ENCODE peak calls at places on chromosomes 12 and 14, in nine cellular contexts. Q is psoas muscle; F is lower lobe of right lung; C is LoVo; M is activated CD8-positive, alpha-beta T cell treated with anti-CD3 and anti-CD28 coated beads for 36 hours; I is HEK293T; G is B cell; N is WTC11; X is myocyte. H is an unnamed sample.
A peak's percentile ranks its signal among the peaks of the same experiment; 100 is the strongest.

GRCh38 chr14:76867536-76868452 is 41.6 kb downstream of the LRRC74A start:
- DNase-seq in F (peak; percentile 82), I (no peak), Q (peak; percentile 64), G (peak; percentile 71), C (no peak), M (peak; percentile 57), N (no peak), X (peak; percentile 39), H (no peak)

GRCh38 chr12:53180931-53181645 is 363 bp upstream of the CSAD start:
- DNase-seq in F (peak; percentile 87), G (no peak), C (peak; percentile 78), Q (peak; percentile 90), I (peak; percentile 89), N (peak; percentile 77), X (peak; percentile 80), M (peak; percentile 79), H (peak; percentile 83)

GRCh38 chr12:114799574-114800487 is 115.9 kb upstream of the TBX3 start:
- DNase-seq in M (no peak), X (peak; percentile 12), N (peak; percentile 21), I (no peak), C (peak; percentile 57), G (no peak), F (peak; percentile 60), Q (no peak), H (peak; percentile 80)

GRCh38 chr12:111580737-111581136 is 18.4 kb downstream of the ATXN2 start:
- DNase-seq in M (no peak), X (no peak), C (no peak), Q (no peak), N (no peak), I (no peak), F (no peak), G (no peak), H (no peak)

GRCh38 chr12:7642876-7643309 is 22.8 kb downstream of the APOBEC1 start:
- DNase-seq in I (no peak), M (peak; percentile 62), C (peak; percentile 58), G (peak; percentile 26), X (no peak), N (peak; percentile 45), Q (no peak), F (no peak), H (no peak)

GRCh38 chr14:33848706-33849454 is 102.0 kb downstream of the EGLN3 start:
- DNase-seq in Q (peak; percentile 68), X (peak; percentile 53), I (peak; percentile 73), N (peak; percentile 90), M (peak; percentile 40), C (peak; percentile 43), F (no peak), G (no peak), H (peak; percentile 51)

GRCh38 chr14:103362780-103363179 is 22.4 kb upstream of the MARK3 start:
- DNase-seq in I (no peak), F (no peak), Q (no peak), G (no peak), X (no peak), M (no peak), C (no peak), N (no peak), H (no peak)

GRCh38 chr12:94730846-94731245 is 80.5 kb upstream of the TMCC3 start:
- DNase-seq in C (no peak), M (no peak), F (no peak), X (no peak), Q (no peak), N (no peak), G (no peak), I (no peak), H (no peak)

GRCh38 chr14:100291305-100292075 is 14.8 kb downstream of the SLC25A29 start:
- DNase-seq in F (no peak), C (no peak), I (no peak), X (no peak), G (no peak), N (peak; percentile 3), M (no peak), Q (peak; percentile 28), H (no peak)

GRCh38 chr12:79939728-79940306 is 4.9 kb upstream of the PPP1R12A start:
- DNase-seq in G (no peak), C (no peak), I (no peak), X (no peak), N (no peak), M (no peak), F (no peak), Q (no peak), H (no peak)

GRCh38 chr14:49861581-49861922 is 9.0 kb upstream of the NEMF start:
- DNase-seq in G (peak; percentile 71), Q (peak; percentile 68), M (peak; percentile 78), C (no peak), X (peak; percentile 84), F (peak; percentile 67), I (peak; percentile 45), N (peak; percentile 43), H (peak; percentile 68)

GRCh38 chr14:103132381-103133212 is 9.3 kb downstream of the TNFAIP2 start:
- DNase-seq in G (no peak), Q (no peak), M (no peak), N (no peak), X (no peak), I (no peak), C (no peak), F (no peak), H (no peak)